ENCODE peak calls at places on chromosomes 12 and 14, in ten cellular contexts. K is amniotic epithelial cell; Y is activated CD4-positive, alpha-beta T cell treated with anti-CD3 and anti-CD28 coated beads for 1 hour; D is right atrium auricular region; L is GDM1; S is substantia nigra; P is colonic mucosa; Z is activated B cell treated with CpG ODN at 0.5 μM for 24 hours; O is mucosa of gallbladder; N is stimulated activated CD4-positive, alpha-beta T cell treated with anti-CD3 and anti-CD28 coated beads, Interleukin-15, amount 100 ng/mL, for 1 hour. C is an unnamed sample.

GRCh38 chr12:111424189-111424792 is 18.6 kb downstream of the SH2B3 start:
- DNase-seq in L (no peak), P (no peak), K (no peak), D (no peak), N (no peak), Y (no peak), O (no peak), S (no peak), Z (no peak), C (no peak)

GRCh38 chr12:131736807-131737484 is 26.1 kb downstream of the SFSWAP start:
- DNase-seq in L (no peak), N (no peak), S (no peak), K (peak; percentile 61), O (no peak), D (no peak), Z (no peak), P (no peak), Y (no peak), C (peak; percentile 30)

GRCh38 chr12:12007001-12007712 is 63.6 kb upstream of the BCL2L14 start:
- DNase-seq in K (peak; percentile 63), S (no peak), N (no peak), Z (no peak), L (no peak), D (no peak), P (no peak), Y (peak; percentile 20), O (no peak), C (no peak)

GRCh38 chr12:18261273-18261672 is at the start of gene PIK3C2G:
- DNase-seq in Y (no peak), O (no peak), S (no peak), K (no peak), P (no peak), D (no peak), L (no peak), N (no peak), Z (no peak), C (no peak)

GRCh38 chr12:89468648-89469326 is 55.8 kb downstream of the GALNT4 start:
- DNase-seq in Y (no peak), O (no peak), K (no peak), N (no peak), P (no peak), Z (no peak), D (no peak), L (peak; percentile 60), S (no peak), C (no peak)

GRCh38 chr14:92676031-92676430 is 72.4 kb downstream of the LGMN start:
- DNase-seq in L (peak; percentile 29), S (no peak), O (no peak), P (no peak), N (no peak), D (no peak), Z (no peak), Y (no peak), K (no peak), C (no peak)

GRCh38 chr12:60863421-60863820 is 1267.6 kb downstream of the SLC16A7 start:
- DNase-seq in S (no peak), N (no peak), Z (no peak), Y (no peak), K (no peak), L (no peak), P (no peak), D (no peak), O (no peak), C (no peak)

GRCh38 chr12:118064608-118065007 is 3.6 kb upstream of the WSB2 start:
- DNase-seq in L (no peak), Z (no peak), S (no peak), D (no peak), Y (no peak), K (no peak), O (no peak), P (no peak), N (no peak), C (no peak)

GRCh38 chr12:66915312-66915904 is 236.5 kb upstream of the GRIP1 start:
- DNase-seq in Z (no peak), O (no peak), D (no peak), Y (no peak), N (no peak), K (no peak), S (no peak), P (no peak), L (no peak), C (no peak)

GRCh38 chr12:24560867-24561266 is 388.0 kb downstream of the BCAT1 start:
- DNase-seq in N (no peak), P (no peak), L (no peak), K (peak; percentile 22), O (no peak), S (no peak), Y (no peak), D (no peak), Z (no peak), C (no peak)

GRCh38 chr14:38302966-38303365 is 47.1 kb upstream of the CLEC14A start:
- DNase-seq in O (no peak), Z (no peak), L (no peak), Y (no peak), D (no peak), K (no peak), P (no peak), S (no peak), N (no peak), C (no peak)

GRCh38 chr12:28535216-28535615 is 345.0 kb downstream of the CCDC91 start:
- DNase-seq in K (peak; percentile 63), Z (no peak), S (no peak), O (no peak), L (no peak), P (no peak), D (no peak), N (no peak), Y (no peak), C (peak; percentile 59)

GRCh38 chr12:66379613-66380012 is 77.3 kb downstream of the HELB start:
- DNase-seq in L (no peak), N (no peak), D (no peak), Y (no peak), K (no peak), P (no peak), O (no peak), S (no peak), Z (no peak), C (no peak)

GRCh38 chr12:3241621-3242020 is 164.4 kb downstream of the TSPAN9 start:
- DNase-seq in P (no peak), L (no peak), D (no peak), S (no peak), Y (no peak), N (no peak), Z (no peak), O (no peak), K (no peak), C (no peak)

GRCh38 chr12:2924019-2924418 is 33.3 kb downstream of the TULP3 start:
- DNase-seq in D (no peak), S (no peak), O (no peak), Z (no peak), Y (no peak), P (no peak), N (no peak), L (no peak), K (no peak), C (peak; percentile 46)

GRCh38 chr12:65825573-65826512 is 1.6 kb downstream of the HMGA2 start:
- DNase-seq in O (no peak), D (no peak), Y (no peak), K (peak; percentile 59), N (no peak), L (no peak), S (no peak), Z (peak; percentile 15), P (peak; percentile 40), C (no peak)

GRCh38 chr14:80213602-80214001 is 2.3 kb upstream of the DIO2 start:
- DNase-seq in Z (no peak), O (peak; percentile 13), Y (no peak), K (peak; percentile 81), S (no peak), D (no peak), P (peak; percentile 43), L (peak; percentile 19), N (no peak), C (peak; percentile 81)

GRCh38 chr12:75020068-75020557 is 189.5 kb downstream of the KCNC2 start:
- DNase-seq in N (no peak), P (no peak), O (no peak), K (peak; percentile 4), L (no peak), D (no peak), S (no peak), Z (no peak), Y (no peak), C (peak; percentile 5)

GRCh38 chr14:79571361-79571760 is 639.9 kb downstream of the DIO2 start:
- DNase-seq in S (no peak), O (no peak), Z (no peak), D (no peak), P (no peak), L (no peak), K (peak; percentile 44), Y (no peak), N (no peak), C (no peak)

GRCh38 chr12:124992874-124993567 is 424 bp upstream of the BRI3BP start:
- DNase-seq in Y (peak; percentile 69), Z (peak; percentile 60), S (no peak), N (peak; percentile 67), D (no peak), P (peak; percentile 89), O (peak; percentile 88), K (peak; percentile 15), L (peak; percentile 69), C (peak; percentile 20)

GRCh38 chr12:28882444-28882843 is 266.6 kb upstream of the FAR2 start:
- DNase-seq in Y (no peak), L (no peak), K (peak; percentile 99), D (no peak), N (no peak), Z (no peak), S (no peak), P (no peak), O (no peak), C (peak; percentile 21)

GRCh38 chr12:41250748-41251147 is 62.6 kb downstream of the PDZRN4 start:
- DNase-seq in P (no peak), Z (no peak), S (no peak), Y (no peak), K (no peak), L (no peak), D (no peak), O (no peak), N (no peak), C (no peak)